ENCODE peak calls at places on chromosomes 11 and 22, in four cellular contexts. One of them, this sample, is unnamed.

GRCh38 chr22:44526431-44527115 is 28.5 kb upstream of the RTL6 start:
- DNase-seq in neural progenitor cell: no peak
- DNase-seq in GM23248: no peak
- DNase-seq in coronary artery: peak; percentile 16
- DNase-seq in this sample: no peak

GRCh38 chr22:37746366-37747089 is 49.7 kb downstream of the TRIOBP start:
- DNase-seq in neural progenitor cell: peak; percentile 36
- DNase-seq in GM23248: peak; percentile 64
- DNase-seq in coronary artery: no peak
- DNase-seq in this sample: no peak

GRCh38 chr11:12884751-12885318 is 124.3 kb upstream of the RASSF10 start:
- DNase-seq in neural progenitor cell: no peak
- DNase-seq in GM23248: peak; percentile 52
- DNase-seq in coronary artery: no peak
- DNase-seq in this sample: no peak

GRCh38 chr11:35639591-35640179 is 21.4 kb downstream of the FJX1 start:
- DNase-seq in neural progenitor cell: no peak
- DNase-seq in GM23248: no peak
- DNase-seq in coronary artery: no peak
- DNase-seq in this sample: no peak

GRCh38 chr11:90805172-90805571 is 582.3 kb upstream of the CHORDC1 start:
- DNase-seq in neural progenitor cell: no peak
- DNase-seq in GM23248: no peak
- DNase-seq in coronary artery: no peak
- DNase-seq in this sample: no peak

GRCh38 chr22:43186272-43187170 is at the start of gene TTLL12:
- DNase-seq in neural progenitor cell: peak; percentile 92
- DNase-seq in GM23248: peak; percentile 83
- DNase-seq in coronary artery: no peak
- DNase-seq in this sample: no peak

GRCh38 chr11:61814242-61814957 is 2.4 kb downstream of the FADS1 start:
- DNase-seq in neural progenitor cell: peak; percentile 64
- DNase-seq in GM23248: peak; percentile 37
- DNase-seq in coronary artery: no peak
- DNase-seq in this sample: no peak

GRCh38 chr22:20749453-20749852 is 24.5 kb upstream of the SERPIND1 start:
- DNase-seq in neural progenitor cell: no peak
- DNase-seq in GM23248: no peak
- DNase-seq in coronary artery: no peak
- DNase-seq in this sample: no peak

GRCh38 chr11:77617892-77618291 is 19.7 kb downstream of the CLNS1A start:
- DNase-seq in neural progenitor cell: no peak
- DNase-seq in GM23248: peak; percentile 49
- DNase-seq in coronary artery: no peak
- DNase-seq in this sample: no peak

GRCh38 chr22:20575724-20576444 is 68.5 kb downstream of the MED15 start:
- DNase-seq in neural progenitor cell: no peak
- DNase-seq in GM23248: no peak
- DNase-seq in coronary artery: no peak
- DNase-seq in this sample: no peak

GRCh38 chr22:26174280-26174679 is 5.0 kb downstream of the SEZ6L start:
- DNase-seq in neural progenitor cell: peak; percentile 74
- DNase-seq in GM23248: peak; percentile 48
- DNase-seq in coronary artery: no peak
- DNase-seq in this sample: peak; percentile 5

GRCh38 chr11:102279641-102280170 is 37.6 kb upstream of the BIRC3 start:
- DNase-seq in neural progenitor cell: no peak
- DNase-seq in GM23248: peak; percentile 61
- DNase-seq in coronary artery: no peak
- DNase-seq in this sample: no peak

GRCh38 chr22:19962246-19962908 is 20.8 kb upstream of the TXNRD2 start:
- DNase-seq in neural progenitor cell: peak; percentile 95
- DNase-seq in GM23248: peak; percentile 90
- DNase-seq in coronary artery: no peak
- DNase-seq in this sample: peak; percentile 79

GRCh38 chr22:32083000-32083399 is 39.9 kb downstream of the SLC5A1 start:
- DNase-seq in neural progenitor cell: no peak
- DNase-seq in GM23248: no peak
- DNase-seq in coronary artery: no peak
- DNase-seq in this sample: no peak

GRCh38 chr11:10858505-10859360 is 880 bp upstream of the ZBED5 start:
- DNase-seq in neural progenitor cell: peak; percentile 82
- DNase-seq in GM23248: peak; percentile 80
- DNase-seq in coronary artery: peak; percentile 85
- DNase-seq in this sample: peak; percentile 36

GRCh38 chr11:63014408-63015055 is 1.1 kb downstream of the SLC22A8 start:
- DNase-seq in neural progenitor cell: no peak
- DNase-seq in GM23248: no peak
- DNase-seq in coronary artery: no peak
- DNase-seq in this sample: no peak

GRCh38 chr11:2523821-2524391 is 79.1 kb downstream of the KCNQ1 start:
- DNase-seq in neural progenitor cell: peak; percentile 1
- DNase-seq in GM23248: no peak
- DNase-seq in coronary artery: peak; percentile 60
- DNase-seq in this sample: no peak

GRCh38 chr11:92751594-92751993 is 217.9 kb upstream of the MTNR1B start:
- DNase-seq in neural progenitor cell: no peak
- DNase-seq in GM23248: no peak
- DNase-seq in coronary artery: no peak
- DNase-seq in this sample: no peak

GRCh38 chr22:20239951-20240773 is 28.0 kb downstream of the RTN4R start:
- DNase-seq in neural progenitor cell: peak; percentile 52
- DNase-seq in GM23248: no peak
- DNase-seq in coronary artery: no peak
- DNase-seq in this sample: no peak

GRCh38 chr22:50627452-50627913 is 469 bp downstream of the ARSA start:
- DNase-seq in neural progenitor cell: peak; percentile 71
- DNase-seq in GM23248: peak; percentile 47
- DNase-seq in coronary artery: no peak
- DNase-seq in this sample: no peak

GRCh38 chr11:46724088-46724487 is 5.1 kb downstream of the F2 start:
- DNase-seq in neural progenitor cell: no peak
- DNase-seq in GM23248: no peak
- DNase-seq in coronary artery: no peak
- DNase-seq in this sample: no peak

GRCh38 chr22:50490531-50491308 is 4.1 kb downstream of the MIOX start:
- DNase-seq in neural progenitor cell: no peak
- DNase-seq in GM23248: no peak
- DNase-seq in coronary artery: no peak
- DNase-seq in this sample: no peak

GRCh38 chr11:87425391-87425790 is 387.7 kb downstream of the TMEM135 start:
- DNase-seq in neural progenitor cell: no peak
- DNase-seq in GM23248: peak; percentile 78
- DNase-seq in coronary artery: no peak
- DNase-seq in this sample: no peak

GRCh38 chr11:24145411-24145810 is 351.4 kb upstream of the LUZP2 start:
- DNase-seq in neural progenitor cell: no peak
- DNase-seq in GM23248: peak; percentile 42
- DNase-seq in coronary artery: no peak
- DNase-seq in this sample: no peak

GRCh38 chr11:36469063-36469462 is 41.0 kb downstream of the TRAF6 start:
- DNase-seq in neural progenitor cell: peak; percentile 55
- DNase-seq in GM23248: peak; percentile 60
- DNase-seq in coronary artery: no peak
- DNase-seq in this sample: no peak

GRCh38 chr11:71207996-71208774 is 44.2 kb downstream of the SHANK2 start:
- DNase-seq in neural progenitor cell: no peak
- DNase-seq in GM23248: no peak
- DNase-seq in coronary artery: no peak
- DNase-seq in this sample: no peak

GRCh38 chr11:130673698-130674097 is 225.3 kb downstream of the ADAMTS15 start:
- DNase-seq in neural progenitor cell: no peak
- DNase-seq in GM23248: peak; percentile 33
- DNase-seq in coronary artery: no peak
- DNase-seq in this sample: no peak

GRCh38 chr11:130672911-130673310 is 224.5 kb downstream of the ADAMTS15 start:
- DNase-seq in neural progenitor cell: no peak
- DNase-seq in GM23248: no peak
- DNase-seq in coronary artery: no peak
- DNase-seq in this sample: no peak

GRCh38 chr11:130670200-130670599 is 221.8 kb downstream of the ADAMTS15 start:
- DNase-seq in neural progenitor cell: no peak
- DNase-seq in GM23248: no peak
- DNase-seq in coronary artery: no peak
- DNase-seq in this sample: no peak

GRCh38 chr11:130674686-130675085 is 226.2 kb downstream of the ADAMTS15 start:
- DNase-seq in neural progenitor cell: peak; percentile 14
- DNase-seq in GM23248: peak; percentile 54
- DNase-seq in coronary artery: no peak
- DNase-seq in this sample: no peak

DNA sequence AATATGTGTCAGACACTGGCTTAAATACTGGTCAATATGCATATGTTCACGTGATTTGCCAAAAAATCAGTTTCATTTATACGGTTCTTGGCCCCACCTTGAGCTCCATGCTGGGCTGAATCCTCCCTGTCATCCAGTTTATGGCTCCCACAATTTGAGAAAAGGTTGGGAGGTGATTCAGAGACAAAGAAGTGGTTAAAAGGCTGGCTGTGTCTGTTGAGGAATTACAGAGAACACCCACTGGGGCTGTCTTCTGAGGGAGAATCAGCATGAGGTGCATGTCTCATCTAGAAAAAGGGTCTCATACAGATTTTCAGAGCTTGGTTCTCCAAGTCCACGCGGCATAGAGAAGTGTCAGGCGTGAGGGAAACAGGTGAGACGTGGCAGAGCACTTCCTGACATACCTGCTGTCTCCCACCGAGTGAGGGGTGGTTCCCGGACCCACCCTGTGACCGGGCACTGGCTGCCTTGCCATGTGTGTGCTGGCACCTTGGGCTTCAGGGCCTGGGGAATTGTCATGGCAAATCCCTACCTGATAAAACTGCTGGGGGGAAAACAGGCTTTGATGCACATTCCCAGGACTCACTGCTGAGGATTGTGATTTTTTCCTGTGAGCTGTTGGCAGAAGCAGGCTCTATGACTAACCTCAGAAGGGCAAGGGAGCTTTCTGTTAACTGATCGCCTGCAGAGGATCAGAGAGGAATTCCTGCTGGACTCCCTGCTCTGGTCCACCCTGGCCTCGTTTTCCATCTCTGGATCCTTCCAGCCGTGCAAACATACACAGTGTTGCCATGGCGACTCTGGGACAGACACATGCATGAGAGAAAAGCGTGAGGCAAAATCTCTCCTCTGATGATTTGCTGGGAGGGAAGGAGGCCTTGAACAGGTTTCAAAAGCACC is 223.6 kb downstream of the ADAMTS15 start:
- DNase-seq in neural progenitor cell: peak; percentile 51
- DNase-seq in GM23248: peak; percentile 91
- DNase-seq in coronary artery: peak; percentile 90
- DNase-seq in this sample: no peak
- H3K4me3 ChIP-seq in neural progenitor cell: no peak overlapping the region
- H3K4me3 ChIP-seq in GM23248: no peak overlapping the region
- H3K4me3 ChIP-seq in coronary artery: no peak overlapping the region
- H3K4me3 ChIP-seq in this sample: no peak overlapping the region

DNA sequence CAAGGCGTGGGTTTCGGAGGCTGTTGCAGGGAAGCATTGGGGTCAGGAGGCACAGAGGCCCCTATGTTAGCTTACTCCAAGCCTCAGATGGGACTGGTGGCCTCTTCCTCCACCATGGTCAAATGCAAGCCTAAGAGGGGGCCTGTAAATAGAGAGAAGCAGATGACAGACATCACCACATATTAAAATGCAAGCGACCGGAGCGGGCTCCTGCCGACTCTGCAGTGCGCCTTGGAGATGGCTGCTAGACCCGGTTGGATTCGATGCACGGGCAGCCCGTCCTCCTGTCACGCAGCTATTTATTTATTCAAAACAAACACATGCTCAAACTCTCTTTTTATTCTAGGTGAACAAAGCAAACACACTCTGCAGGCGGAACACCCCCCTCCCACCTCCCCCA is 208.0 kb downstream of the DSCAML1 start:
- DNase-seq in neural progenitor cell: no peak
- DNase-seq in GM23248: no peak
- DNase-seq in coronary artery: no peak
- DNase-seq in this sample: no peak
- H3K4me3 ChIP-seq in neural progenitor cell: no peak overlapping the region
- H3K4me3 ChIP-seq in GM23248: no peak overlapping the region
- H3K4me3 ChIP-seq in coronary artery: no peak overlapping the region
- H3K4me3 ChIP-seq in this sample: no peak overlapping the region

GRCh38 chr11:89437317-89437716 is 53.9 kb downstream of the NOX4 start:
- DNase-seq in neural progenitor cell: peak; percentile 13
- DNase-seq in GM23248: no peak
- DNase-seq in coronary artery: no peak
- DNase-seq in this sample: no peak

GRCh38 chr11:89436071-89436470 is 55.1 kb downstream of the NOX4 start:
- DNase-seq in neural progenitor cell: peak; percentile 35
- DNase-seq in GM23248: peak; percentile 23
- DNase-seq in coronary artery: no peak
- DNase-seq in this sample: no peak

GRCh38 chr11:89433278-89433677 is 57.9 kb downstream of the NOX4 start:
- DNase-seq in neural progenitor cell: no peak
- DNase-seq in GM23248: no peak
- DNase-seq in coronary artery: no peak
- DNase-seq in this sample: no peak
- H3K4me3 ChIP-seq in neural progenitor cell: no peak overlapping the region
- H3K4me3 ChIP-seq in GM23248: no peak overlapping the region
- H3K4me3 ChIP-seq in coronary artery: no peak overlapping the region
- H3K4me3 ChIP-seq in this sample: no peak overlapping the region

DNA sequence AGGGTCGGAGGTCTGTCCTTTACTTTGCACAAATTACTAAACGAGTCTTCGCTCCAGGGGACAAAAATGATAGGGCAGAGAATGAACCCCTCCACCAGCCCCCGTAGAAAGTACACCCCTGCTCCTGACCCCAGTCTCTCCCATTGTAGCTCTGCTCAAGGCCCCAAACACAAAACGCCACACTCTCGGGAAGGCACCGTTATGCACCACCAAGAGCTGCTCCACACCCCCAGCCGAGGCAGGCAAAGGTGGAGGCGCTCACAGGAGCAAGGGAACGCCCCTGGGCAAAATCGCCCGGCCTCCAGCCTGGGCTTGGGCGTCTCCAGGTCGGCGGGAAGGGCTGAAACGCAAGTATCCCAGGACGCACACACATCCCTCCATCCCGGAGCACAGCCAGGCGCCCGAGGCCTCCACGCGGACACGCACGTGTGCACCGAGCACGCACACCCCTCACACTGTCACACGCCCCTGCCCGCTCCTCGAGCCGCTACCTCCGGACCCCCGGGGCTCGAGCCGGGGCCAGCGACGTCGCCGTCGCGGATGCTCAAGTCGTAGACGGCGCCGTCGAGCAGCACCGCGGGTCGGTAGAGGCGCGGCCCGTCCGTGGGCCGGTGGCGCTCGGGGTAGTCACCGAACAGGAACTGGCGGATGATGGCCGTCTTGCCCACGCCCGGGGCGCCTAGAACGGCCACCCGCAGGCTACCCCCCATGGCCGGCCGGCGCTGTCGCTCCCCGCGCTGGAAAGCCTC is 786 bp downstream of the RASL10A start:
- DNase-seq in neural progenitor cell: peak; percentile 42
- DNase-seq in GM23248: peak; percentile 36
- DNase-seq in coronary artery: no peak
- DNase-seq in this sample: no peak
- H3K4me3 ChIP-seq in neural progenitor cell: peak overlapping the region; percentile 50
- H3K4me3 ChIP-seq in GM23248: peak overlapping the region; percentile 38
- H3K4me3 ChIP-seq in coronary artery: peak overlapping the region; percentile 67
- H3K4me3 ChIP-seq in this sample: no peak overlapping the region